ENCODE peak calls at places on chromosomes 16 and 17, in seven cellular contexts. R, O, G, Y, L, B and A are unnamed samples.
A peak's percentile ranks its signal among the peaks of the same experiment; 100 is the strongest.

GRCh38 chr17:59328534-59329095 is 2.8 kb upstream of the YPEL2 start:
- DNase-seq in R (no peak), O (no peak), G (no peak), Y (no peak), L (no peak), B (no peak), A (no peak)

GRCh38 chr17:4742629-4743028 is 2.9 kb upstream of the CXCL16 start:
- DNase-seq in R (no peak), O (no peak), G (no peak), Y (no peak), L (no peak), B (no peak), A (no peak)

GRCh38 chr17:80372922-80373570 is 41.9 kb upstream of the ENDOV start:
- DNase-seq in R (no peak), O (no peak), G (no peak), Y (no peak), L (no peak), B (no peak), A (peak; percentile 54)

GRCh38 chr16:71350821-71351557 is 7.5 kb upstream of the CALB2 start:
- DNase-seq in R (no peak), O (no peak), G (no peak), Y (no peak), L (no peak), B (no peak), A (no peak)

GRCh38 chr17:18139949-18140348 is 31.4 kb downstream of the MYO15A start:
- DNase-seq in R (peak; percentile 39), O (no peak), G (no peak), Y (no peak), L (no peak), B (peak; percentile 57), A (no peak)

GRCh38 chr17:46756061-46756735 is 62.3 kb downstream of the WNT3 start:
- DNase-seq in R (no peak), O (no peak), G (no peak), Y (no peak), L (no peak), B (no peak), A (no peak)

GRCh38 chr17:71383111-71383510 is 737.7 kb upstream of the SOX9 start:
- DNase-seq in R (no peak), O (no peak), G (no peak), Y (no peak), L (no peak), B (no peak), A (no peak)

GRCh38 chr17:50081757-50082156 is 13.4 kb upstream of the PDK2 start:
- DNase-seq in R (no peak), O (no peak), G (no peak), Y (no peak), L (no peak), B (no peak), A (no peak)

GRCh38 chr17:48587276-48588073 is 2.6 kb downstream of the HOXB3 start:
- DNase-seq in R (no peak), O (no peak), G (no peak), Y (no peak), L (no peak), B (peak; percentile 39), A (no peak)
- TF ChIP-seq EP300 in R (no peak), O (no peak), G (no peak), Y (no peak), L (no peak), B (no peak), A (no peak)

DNA sequence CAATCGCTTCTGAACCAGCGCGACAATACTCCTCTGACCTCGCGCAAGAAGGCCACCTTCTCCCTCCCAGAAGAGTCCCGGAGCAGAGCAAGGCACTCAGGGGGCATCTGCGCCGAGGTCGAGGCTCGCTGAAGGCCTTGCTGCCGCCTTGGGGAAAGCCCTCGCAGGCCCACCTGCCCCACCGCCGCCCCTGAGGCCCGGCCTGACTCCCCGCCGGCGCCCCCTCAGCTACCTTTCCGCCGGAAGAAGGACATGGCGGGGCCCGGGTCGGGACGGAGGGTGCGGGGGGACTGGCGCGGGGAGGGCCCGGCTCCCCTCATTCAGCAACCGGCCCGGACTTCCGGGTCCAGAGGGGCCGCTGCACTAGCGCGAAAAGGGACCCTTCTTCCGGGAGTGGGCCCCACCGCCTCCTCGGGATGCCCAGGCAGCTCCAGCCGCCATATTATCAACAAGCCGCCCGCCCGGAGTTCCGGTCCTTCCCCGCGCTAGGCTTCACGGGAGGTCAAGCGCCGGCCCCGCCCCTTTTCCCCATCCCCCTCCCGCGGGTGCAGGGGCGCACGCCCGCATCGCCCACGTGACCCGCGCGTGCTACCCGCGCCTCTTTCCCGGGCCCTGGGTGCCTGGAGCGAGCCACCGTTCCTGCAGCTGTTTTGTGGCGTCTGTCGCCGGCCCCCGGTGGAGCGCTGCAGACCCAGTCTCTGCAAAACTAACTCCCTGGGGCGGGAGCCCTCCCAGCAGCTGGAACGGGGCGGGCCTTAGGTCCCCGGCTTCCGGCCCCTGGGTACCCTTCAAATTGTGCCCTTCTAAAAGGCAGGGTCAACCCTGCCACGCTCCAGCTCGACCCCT is at the start of gene AKAP10:
- DNase-seq in R (peak; percentile 76), O (peak; percentile 95), G (peak; percentile 96), Y (peak; percentile 98), L (peak; percentile 96), B (peak; percentile 90), A (peak; percentile 95)
- TF ChIP-seq EP300 in R (no peak), O (no peak), G (no peak), Y (no peak), L (no peak), B (no peak), A (peak; percentile 37)

GRCh38 chr16:405548-406506 is 4.1 kb downstream of the DECR2 start:
- DNase-seq in R (peak; percentile 93), O (no peak), G (no peak), Y (no peak), L (no peak), B (no peak), A (no peak)
- TF ChIP-seq EP300 in R (no peak), O (no peak), G (no peak), Y (no peak), L (no peak), B (no peak), A (no peak)

DNA sequence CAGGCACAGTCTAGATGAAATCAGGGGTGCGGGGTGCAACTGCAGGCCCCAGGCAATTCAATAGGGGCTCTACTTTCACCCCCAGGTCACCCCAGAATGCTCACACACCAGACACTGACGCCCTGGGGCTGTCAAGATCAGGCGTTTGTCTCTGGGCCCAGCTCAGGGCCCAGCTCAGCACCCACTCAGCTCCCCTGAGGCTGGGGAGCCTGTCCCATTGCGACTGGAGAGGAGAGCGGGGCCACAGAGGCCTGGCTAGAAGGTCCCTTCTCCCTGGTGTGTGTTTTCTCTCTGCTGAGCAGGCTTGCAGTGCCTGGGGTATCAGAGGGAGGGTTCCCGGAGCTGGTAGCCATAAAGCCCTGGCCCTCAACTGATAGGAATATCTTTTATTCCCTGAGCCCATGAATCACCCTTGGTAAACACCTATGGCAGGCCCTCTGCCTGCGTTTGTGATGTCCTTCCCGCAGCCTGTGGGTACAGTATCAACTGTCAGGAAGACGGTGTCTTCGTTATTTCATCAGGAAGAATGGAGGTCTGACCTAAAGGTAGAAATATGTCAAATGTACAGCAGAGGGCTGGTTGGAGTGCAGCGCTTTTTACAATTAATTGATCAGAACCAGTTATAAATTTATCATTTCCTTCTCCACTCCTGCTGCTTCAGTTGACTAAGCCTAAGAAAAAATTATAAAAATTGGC is 1.6 kb downstream of the HBA1 start:
- DNase-seq in R (no peak), O (no peak), G (no peak), Y (no peak), L (no peak), B (no peak), A (no peak)
- TF ChIP-seq EP300 in R (no peak), O (no peak), G (no peak), Y (no peak), L (no peak), B (no peak), A (no peak)

GRCh38 chr16:10966129-10966528 is 21.8 kb downstream of the CLEC16A start:
- DNase-seq in R (no peak), O (no peak), G (no peak), Y (no peak), L (no peak), B (no peak), A (no peak)
- TF ChIP-seq EP300 in R (no peak), O (no peak), G (no peak), Y (no peak), L (no peak), B (no peak), A (no peak)

GRCh38 chr16:4753227-4753626 is 13.7 kb downstream of the ZNF500 start:
- DNase-seq in R (no peak), O (no peak), G (no peak), Y (no peak), L (no peak), B (no peak), A (no peak)
- TF ChIP-seq EP300 in R (no peak), O (no peak), G (no peak), Y (no peak), L (no peak), B (no peak), A (no peak)